ENCODE peak calls at places on chromosomes 3 and 15, in eight cellular contexts. O, U, S, T, Z, W, I and X are unnamed samples.

GRCh38 chr3:59759298-59760169 is 709.7 kb upstream of the CFAP20DC start:
- DNase-seq in I (no peak), O (no peak), S (no peak), T (no peak), Z (no peak), W (no peak), U (no peak), X (no peak)

GRCh38 chr3:15647629-15648167 is 46.2 kb downstream of the BTD start:
- DNase-seq in W (peak), S (peak), Z (peak), U (no peak), T (peak), I (peak), O (no peak), X (peak)

GRCh38 chr3:129560269-129560787 is 17.4 kb downstream of the H1-8 start:
- DNase-seq in S (no peak), W (peak), Z (peak), I (peak), T (no peak), O (peak), U (no peak), X (no peak)

GRCh38 chr3:8336456-8336855 is 165.2 kb upstream of the LMCD1 start:
- DNase-seq in T (no peak), S (no peak), U (no peak), O (no peak), I (no peak), W (no peak), Z (no peak), X (no peak)

GRCh38 chr3:30680789-30681188 is 74.4 kb downstream of the TGFBR2 start:
- DNase-seq in S (no peak), U (no peak), O (peak), T (no peak), W (no peak), I (peak), Z (no peak), X (no peak)

GRCh38 chr15:66014639-66015182 is 145.4 kb downstream of the RAB11A start:
- DNase-seq in O (no peak), I (no peak), Z (no peak), S (no peak), U (no peak), W (no peak), T (no peak), X (no peak)

GRCh38 chr15:75776075-75776443 is 63.4 kb upstream of the CSPG4 start:
- DNase-seq in W (no peak), S (no peak), I (peak), O (no peak), U (no peak), T (no peak), Z (no peak), X (no peak)

GRCh38 chr15:69299451-69300128 is 878 bp downstream of the PAQR5 start:
- DNase-seq in U (no peak), I (no peak), W (no peak), O (no peak), Z (no peak), S (no peak), T (no peak), X (no peak)

GRCh38 chr3:39435006-39435748 is 28.7 kb downstream of the RPSA start:
- DNase-seq in O (no peak), T (no peak), W (no peak), Z (no peak), I (no peak), U (no peak), S (no peak), X (no peak)

GRCh38 chr15:76335851-76336253 is 721 bp upstream of the ISL2 start:
- DNase-seq in T (no peak), Z (no peak), O (no peak), I (no peak), W (no peak), S (no peak), U (peak), X (no peak)

GRCh38 chr3:140552403-140552802 is 125.5 kb upstream of the TRIM42 start:
- DNase-seq in I (no peak), S (no peak), W (no peak), Z (no peak), O (no peak), U (peak), T (no peak), X (no peak)

GRCh38 chr3:123773681-123774431 is 110.3 kb downstream of the MYLK start:
- DNase-seq in I (no peak), T (no peak), Z (peak), S (no peak), O (no peak), U (peak), W (no peak), X (no peak)

GRCh38 chr3:151969026-151969658 is 95.7 kb downstream of the SUCNR1 start:
- DNase-seq in Z (no peak), T (no peak), I (no peak), W (no peak), U (no peak), O (no peak), S (no peak), X (no peak)

GRCh38 chr15:85006201-85006600 is 24.5 kb downstream of the PDE8A start:
- DNase-seq in U (no peak), O (no peak), I (no peak), T (no peak), S (no peak), W (no peak), Z (no peak), X (no peak)

GRCh38 chr15:82186161-82186560 is 76.4 kb downstream of the EFL1 start:
- DNase-seq in I (no peak), U (no peak), S (no peak), Z (no peak), O (no peak), W (no peak), T (no peak), X (no peak)

GRCh38 chr3:20023663-20024417 is 11.8 kb upstream of the PP2D1 start:
- DNase-seq in S (no peak), I (no peak), W (no peak), Z (no peak), U (no peak), O (peak), T (no peak), X (no peak)

GRCh38 chr3:193764959-193765358 is 172.0 kb downstream of the OPA1 start:
- DNase-seq in T (no peak), I (no peak), S (no peak), Z (no peak), U (no peak), O (no peak), W (no peak), X (no peak)

GRCh38 chr15:25059698-25060471 is 105.1 kb downstream of the SNRPN start:
- DNase-seq in I (no peak), O (no peak), Z (no peak), S (no peak), U (peak), W (no peak), T (peak), X (no peak)

GRCh38 chr3:177744873-177745646 is 547.8 kb upstream of the TBL1XR1 start:
- DNase-seq in Z (no peak), S (no peak), I (peak), T (no peak), U (no peak), W (no peak), O (no peak), X (no peak)

GRCh38 chr3:160184655-160185054 is 40.6 kb upstream of the C3orf80 start:
- DNase-seq in T (no peak), Z (peak), W (no peak), O (no peak), I (peak), S (no peak), U (no peak), X (no peak)

GRCh38 chr3:29347412-29347811 is 66.5 kb downstream of the RBMS3 start:
- DNase-seq in S (no peak), U (no peak), O (no peak), T (no peak), Z (no peak), I (no peak), W (no peak), X (no peak)

GRCh38 chr3:13749063-13749764 is 130.7 kb downstream of the WNT7A start:
- DNase-seq in S (no peak), W (no peak), Z (no peak), T (no peak), U (no peak), I (no peak), O (no peak), X (no peak)

GRCh38 chr3:188807002-188807401 is 364.8 kb upstream of the TPRG1 start:
- DNase-seq in I (peak), U (no peak), S (no peak), O (no peak), Z (no peak), W (no peak), T (no peak), X (no peak)

GRCh38 chr3:106206613-106207012 is 337.8 kb upstream of the CBLB start:
- DNase-seq in W (no peak), O (no peak), T (no peak), S (no peak), I (no peak), U (no peak), Z (no peak), X (no peak)

GRCh38 chr3:158792709-158793108 is 9.1 kb upstream of the MFSD1 start:
- DNase-seq in U (no peak), I (peak), T (no peak), O (no peak), S (no peak), W (no peak), Z (peak), X (no peak)

GRCh38 chr3:87175662-87176230 is 51.4 kb upstream of the CHMP2B start:
- DNase-seq in U (no peak), W (no peak), Z (peak), T (no peak), S (no peak), I (no peak), O (no peak), X (no peak)

GRCh38 chr3:186964629-186965028 is 34.3 kb downstream of the ST6GAL1 start:
- DNase-seq in O (no peak), I (no peak), S (no peak), W (no peak), U (no peak), Z (no peak), T (no peak), X (no peak)

GRCh38 chr3:38646630-38647029 is 2.9 kb downstream of the SCN5A start:
- DNase-seq in T (peak), Z (no peak), W (no peak), O (no peak), U (peak), S (no peak), I (peak), X (no peak)

GRCh38 chr3:177596248-177596821 is 399.1 kb upstream of the TBL1XR1 start:
- DNase-seq in T (no peak), S (no peak), U (no peak), I (no peak), O (no peak), Z (no peak), W (no peak), X (no peak)

DNA sequence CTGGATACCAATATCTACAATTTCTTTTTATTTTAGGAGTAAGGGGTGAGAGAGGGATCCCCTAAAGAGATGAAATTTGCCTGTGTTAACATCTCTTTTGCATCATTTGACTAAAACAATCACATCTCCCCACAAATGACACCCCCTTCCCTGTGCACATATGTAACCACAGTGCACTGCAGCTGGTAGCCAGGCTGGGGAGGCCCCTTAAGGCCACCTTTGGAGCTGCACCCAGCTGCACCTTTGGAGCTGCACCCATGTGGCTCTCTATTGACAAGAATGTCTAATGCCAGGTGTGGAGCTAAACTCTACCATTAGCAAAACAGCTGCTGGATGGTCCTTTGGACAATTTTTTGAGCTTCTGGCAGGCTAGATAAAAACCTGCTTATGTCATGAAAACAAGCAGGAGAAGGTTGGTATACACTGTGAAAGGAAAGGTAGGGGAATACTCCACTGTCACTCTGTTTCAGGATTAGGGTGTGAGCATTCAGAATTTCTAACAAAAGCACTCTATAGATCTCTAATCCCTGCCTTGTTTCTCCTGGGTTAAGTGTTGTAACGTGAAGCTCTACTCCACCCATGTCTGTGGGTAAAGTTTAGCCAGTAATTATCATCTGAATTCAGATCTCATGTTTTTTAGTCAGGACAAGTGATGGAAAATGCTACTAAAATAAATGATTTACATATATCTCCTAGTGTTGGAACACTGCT is 52.1 kb downstream of the TFG start:
- DNase-seq in W (no peak), Z (no peak), O (no peak), T (no peak), I (no peak), S (no peak), U (no peak), X (no peak)
- TF ChIP-seq CTCF in W (no peak), Z (peak), O (no peak), T (no peak), I (peak), S (peak), U (no peak), X (no peak)

DNA sequence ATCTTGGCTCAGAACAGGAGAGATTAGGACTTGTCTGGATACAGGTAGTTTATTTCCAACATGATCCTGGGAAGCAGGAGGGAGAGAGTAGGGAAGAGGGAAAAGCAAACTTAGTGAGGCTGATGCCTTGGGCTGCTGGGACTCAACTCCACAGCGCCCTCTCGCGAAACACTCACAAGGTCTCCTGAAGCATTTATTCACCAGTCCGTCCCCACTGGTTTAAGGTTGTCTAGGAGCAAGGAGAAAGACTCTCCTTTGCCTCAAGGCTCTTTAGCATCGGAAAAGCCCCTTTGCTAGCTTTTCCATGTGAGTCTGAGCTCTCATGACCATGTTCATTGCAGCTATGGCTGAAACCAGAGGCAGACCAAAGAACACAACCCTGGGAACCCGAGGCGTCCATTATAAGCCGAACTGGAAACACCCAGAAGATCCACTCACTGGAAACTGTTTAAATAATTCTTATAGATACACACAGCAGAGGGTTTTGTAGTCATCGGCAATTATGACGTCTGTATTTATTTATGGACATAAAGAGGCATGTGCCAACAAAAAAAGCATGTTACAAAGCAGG is 244.5 kb downstream of the CD47 start:
- DNase-seq in S (peak), I (peak), Z (peak), T (no peak), W (peak), U (peak), O (peak), X (no peak)
- TF ChIP-seq CTCF in S (peak), I (peak), Z (peak), T (no peak), W (peak), U (no peak), O (peak), X (peak)

GRCh38 chr3:143436231-143436930 is 316.8 kb downstream of the CHST2 start:
- DNase-seq in S (no peak), U (no peak), Z (no peak), I (no peak), W (no peak), T (no peak), O (no peak), X (no peak)

GRCh38 chr3:143430582-143430981 is 311.0 kb downstream of the CHST2 start:
- DNase-seq in Z (no peak), I (no peak), O (no peak), U (no peak), S (no peak), W (no peak), T (no peak), X (no peak)

GRCh38 chr3:143428351-143428750 is 308.8 kb downstream of the CHST2 start:
- DNase-seq in I (no peak), S (no peak), O (no peak), W (no peak), T (no peak), Z (no peak), U (no peak), X (no peak)

GRCh38 chr3:143429628-143430514 is 310.3 kb downstream of the CHST2 start:
- DNase-seq in S (no peak), I (no peak), O (no peak), T (no peak), U (no peak), W (no peak), Z (no peak), X (no peak)

GRCh38 chr3:143433787-143434378 is 314.3 kb downstream of the CHST2 start:
- DNase-seq in S (no peak), T (no peak), W (no peak), Z (no peak), O (no peak), U (no peak), I (no peak), X (no peak)
- TF ChIP-seq CTCF in S (peak), T (peak), W (no peak), Z (peak), O (no peak), U (no peak), I (peak), X (peak)

GRCh38 chr3:97975466-97975865 is 3.2 kb upstream of the RIOX2 start:
- DNase-seq in S (no peak), W (no peak), O (no peak), T (no peak), Z (no peak), U (no peak), I (no peak), X (no peak)
- TF ChIP-seq CTCF in S (no peak), W (no peak), O (no peak), T (no peak), Z (no peak), U (no peak), I (peak), X (no peak)

GRCh38 chr15:80990955-80991354 is 1.3 kb upstream of the MESD start:
- DNase-seq in T (no peak), I (no peak), W (no peak), O (no peak), S (no peak), Z (no peak), U (no peak), X (no peak)

GRCh38 chr15:80989110-80989517 is 505 bp downstream of the MESD start:
- DNase-seq in T (no peak), Z (no peak), O (peak), S (no peak), I (no peak), W (no peak), U (no peak), X (no peak)

GRCh38 chr15:80992436-80992835 is 2.8 kb upstream of the MESD start:
- DNase-seq in T (no peak), O (no peak), W (no peak), S (no peak), Z (no peak), I (no peak), U (no peak), X (no peak)

GRCh38 chr15:80989518-80990478 is at the start of gene MESD:
- DNase-seq in I (peak), S (peak), O (peak), Z (peak), U (peak), T (peak), W (peak), X (peak)

GRCh38 chr15:80991446-80991845 is 1.8 kb upstream of the MESD start:
- DNase-seq in U (peak), Z (no peak), S (peak), W (no peak), T (no peak), O (peak), I (peak), X (no peak)
- TF ChIP-seq CTCF in U (no peak), Z (peak), S (no peak), W (no peak), T (no peak), O (no peak), I (peak), X (no peak)

GRCh38 chr3:53161345-53161819 is 373 bp downstream of the PRKCD start:
- DNase-seq in O (no peak), T (peak), W (peak), U (no peak), Z (no peak), I (no peak), S (no peak), X (no peak)

GRCh38 chr3:53161820-53162671 is 1.0 kb downstream of the PRKCD start:
- DNase-seq in S (peak), Z (no peak), O (peak), W (peak), U (no peak), I (peak), T (peak), X (peak)

GRCh38 chr3:53160335-53160659 is 712 bp upstream of the PRKCD start:
- DNase-seq in Z (no peak), I (no peak), W (no peak), S (no peak), O (no peak), U (no peak), T (no peak), X (no peak)

GRCh38 chr3:53159415-53160135 is 1.4 kb upstream of the PRKCD start:
- DNase-seq in S (no peak), W (peak), T (no peak), Z (no peak), O (no peak), I (peak), U (no peak), X (no peak)

DNA sequence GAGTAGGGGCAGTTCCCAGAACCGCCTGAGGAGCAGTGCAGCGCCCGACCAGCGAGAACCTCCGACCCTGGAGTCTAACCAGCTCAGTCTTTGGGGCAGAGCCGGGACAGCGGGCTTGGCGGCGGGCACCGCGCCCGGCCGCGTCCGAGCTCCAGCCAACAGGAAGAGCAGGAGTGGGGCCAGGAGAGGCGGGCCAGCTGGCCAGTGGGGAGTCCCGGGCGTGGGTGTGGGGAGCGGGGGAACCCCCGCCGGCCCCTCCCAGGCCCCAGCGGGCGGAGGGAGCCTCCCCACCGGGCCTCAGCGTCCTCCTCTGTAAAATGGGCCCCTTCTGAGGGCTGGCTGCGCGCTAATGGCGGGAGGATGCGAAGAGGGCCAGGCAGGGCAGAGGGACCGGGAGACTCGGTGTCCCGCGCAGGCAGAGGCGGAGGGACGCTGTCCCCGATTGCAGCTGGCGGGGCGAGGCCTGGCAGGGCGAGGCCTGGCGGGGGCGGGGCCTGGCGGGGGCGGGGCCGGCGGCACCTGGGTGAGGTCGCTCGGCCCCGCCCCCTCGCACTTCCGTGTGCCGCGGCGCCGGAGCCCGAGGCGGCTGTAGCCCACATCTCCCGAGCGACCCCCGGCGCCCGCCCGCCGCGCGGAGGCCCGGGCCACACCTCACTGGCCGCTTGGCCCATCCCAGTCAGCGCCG is at the start of gene PRKCD:
- DNase-seq in O (peak), I (peak), S (peak), U (peak), Z (peak), W (peak), T (peak), X (peak)
- TF ChIP-seq CTCF in O (peak), I (peak), S (peak), U (no peak), Z (peak), W (peak), T (peak), X (peak)